ENCODE peak calls at places on chromosomes 7 and 10, in five cellular contexts. Q, C, U, O and D are unnamed samples.
A peak's percentile ranks its signal among the peaks of the same experiment; 100 is the strongest.

GRCh38 chr7:128974241-128974934 is 36.7 kb downstream of the IRF5 start:
- DNase-seq in U (no peak), Q (no peak), O (peak; percentile 80), C (no peak), D (no peak)

GRCh38 chr7:26843696-26844095 is 20.7 kb downstream of the SKAP2 start:
- DNase-seq in O (peak; percentile 20), Q (no peak), U (no peak), C (no peak), D (no peak)

GRCh38 chr10:63630928-63631685 is 109.9 kb downstream of the REEP3 start:
- DNase-seq in C (no peak), Q (no peak), O (peak; percentile 95), U (no peak), D (no peak)

GRCh38 chr7:99709260-99709659 is 25.7 kb downstream of the CYP3A7 start:
- DNase-seq in C (no peak), Q (no peak), U (no peak), O (no peak), D (no peak)

GRCh38 chr7:75017832-75018231 is 53.3 kb downstream of the CASTOR2 start:
- DNase-seq in O (no peak), U (no peak), C (no peak), Q (no peak), D (no peak)

GRCh38 chr7:140304071-140304799 is 94.1 kb downstream of the SLC37A3 start:
- DNase-seq in O (peak; percentile 37), Q (no peak), U (peak; percentile 61), C (no peak), D (no peak)

GRCh38 chr7:19290066-19290465 is 144.8 kb upstream of the FERD3L start:
- DNase-seq in C (no peak), Q (no peak), U (no peak), O (no peak), D (no peak)

GRCh38 chr7:55271069-55271468 is 94.1 kb upstream of the LANCL2 start:
- DNase-seq in Q (no peak), C (no peak), U (no peak), O (peak; percentile 40), D (no peak)

GRCh38 chr10:98446121-98446655 is 547 bp downstream of the HPS1 start:
- DNase-seq in Q (peak; percentile 50), U (peak; percentile 48), O (peak; percentile 23), C (peak; percentile 43), D (no peak)

GRCh38 chr7:115749924-115750323 is 280.6 kb downstream of the TFEC start:
- DNase-seq in C (no peak), O (peak; percentile 3), Q (no peak), U (no peak), D (no peak)

GRCh38 chr10:124748953-124749645 is 4.9 kb upstream of the FAM53B start:
- DNase-seq in U (peak; percentile 64), Q (no peak), C (no peak), O (no peak), D (no peak)

GRCh38 chr7:129664029-129665012 is 52.8 kb downstream of the NRF1 start:
- DNase-seq in U (peak; percentile 71), C (no peak), O (peak; percentile 85), Q (no peak), D (no peak)

GRCh38 chr7:99389772-99390171 is 15.2 kb downstream of the ARPC1B start:
- DNase-seq in Q (no peak), O (no peak), C (no peak), U (no peak), D (no peak)

GRCh38 chr7:76108540-76109233 is 60.8 kb downstream of the MDH2 start:
- DNase-seq in C (no peak), O (peak; percentile 35), U (no peak), Q (peak; percentile 28), D (no peak)

GRCh38 chr7:1318661-1319060 is 86.0 kb downstream of the UNCX start:
- DNase-seq in U (no peak), Q (no peak), C (no peak), O (no peak), D (peak; percentile 40)

GRCh38 chr7:25830986-25831558 is 320.9 kb upstream of the NFE2L3 start:
- DNase-seq in C (no peak), O (no peak), Q (no peak), U (no peak), D (no peak)

GRCh38 chr10:15180736-15181135 is 12.2 kb upstream of the NMT2 start:
- DNase-seq in O (peak; percentile 73), U (no peak), C (no peak), Q (no peak), D (no peak)

GRCh38 chr10:2949948-2950354 is 117.4 kb upstream of the PFKP start:
- DNase-seq in O (no peak), C (no peak), U (peak; percentile 28), Q (no peak), D (no peak)

GRCh38 chr10:11881477-11882417 is 58.6 kb downstream of the PROSER2 start:
- DNase-seq in U (no peak), Q (no peak), O (no peak), C (no peak), D (no peak)

GRCh38 chr7:149196705-149197171 is 1.4 kb downstream of the ZNF282 start:
- DNase-seq in Q (no peak), C (no peak), U (no peak), O (no peak), D (no peak)

GRCh38 chr10:110876000-110876399 is 4.3 kb downstream of the PDCD4 start:
- DNase-seq in C (no peak), U (no peak), O (no peak), Q (no peak), D (no peak)

GRCh38 chr7:85457911-85458310 is 271.1 kb upstream of the SEMA3D start:
- DNase-seq in O (no peak), Q (no peak), U (no peak), C (no peak), D (no peak)

GRCh38 chr7:21603477-21603876 is 60.6 kb downstream of the DNAH11 start:
- DNase-seq in U (no peak), Q (no peak), O (no peak), C (no peak), D (no peak)

GRCh38 chr7:132380065-132380464 is 196.2 kb downstream of the PLXNA4 start:
- DNase-seq in C (no peak), U (no peak), O (peak; percentile 92), Q (peak; percentile 46), D (no peak)

GRCh38 chr10:35386594-35387174 is 50.4 kb downstream of the CCNY start:
- DNase-seq in O (peak; percentile 82), C (no peak), Q (no peak), U (no peak), D (no peak)

GRCh38 chr7:138954545-138955475 is 26.4 kb downstream of the KIAA1549 start:
- DNase-seq in O (no peak), Q (no peak), C (no peak), U (no peak), D (no peak)

GRCh38 chr7:63953181-63953580 is 45.5 kb upstream of the ZNF722 start:
- DNase-seq in U (no peak), O (no peak), Q (no peak), C (no peak), D (no peak)

GRCh38 chr7:132030161-132030568 is 473.7 kb upstream of the PODXL start:
- DNase-seq in O (peak; percentile 16), Q (no peak), C (no peak), U (no peak), D (no peak)

GRCh38 chr7:29609162-29610030 is 45.8 kb downstream of the PRR15 start:
- DNase-seq in U (peak; percentile 20), C (no peak), O (peak; percentile 55), Q (no peak), D (no peak)

GRCh38 chr10:31942892-31943291 is 14.3 kb upstream of the ARHGAP12 start:
- DNase-seq in U (no peak), C (no peak), O (no peak), Q (no peak), D (no peak)

GRCh38 chr7:129840757-129841156 is 112.0 kb downstream of the UBE2H start:
- DNase-seq in Q (no peak), C (no peak), O (peak; percentile 72), U (no peak), D (no peak)

GRCh38 chr7:96178581-96178980 is 143.3 kb downstream of the SLC25A13 start:
- DNase-seq in Q (no peak), O (no peak), C (no peak), U (no peak), D (no peak)

GRCh38 chr10:44263771-44264170 is 121.1 kb downstream of the CXCL12 start:
- DNase-seq in C (no peak), Q (no peak), O (no peak), U (no peak), D (no peak)

GRCh38 chr7:90167361-90167760 is 13.1 kb downstream of the STEAP1 start:
- DNase-seq in O (no peak), U (no peak), Q (no peak), C (no peak), D (no peak)

GRCh38 chr7:100641860-100642533 is 645 bp upstream of the TFR2 start:
- DNase-seq in Q (no peak), C (no peak), O (no peak), U (no peak), D (no peak)

GRCh38 chr7:117401293-117402002 is 25.8 kb downstream of the ASZ1 start:
- DNase-seq in C (no peak), O (peak; percentile 20), U (no peak), Q (no peak), D (no peak)
- TF ChIP-seq CTCF in C (no peak), O (peak; percentile 40), U (peak; percentile 20), Q (no peak), D (no peak)

GRCh38 chr10:104415526-104416165 is 62.0 kb downstream of the CFAP58 start:
- DNase-seq in O (no peak), U (no peak), Q (no peak), C (no peak), D (no peak)
- TF ChIP-seq CTCF in O (no peak), U (no peak), Q (no peak), C (no peak), D (no peak)

GRCh38 chr10:52455095-52455494 is 141.0 kb downstream of the DKK1 start:
- DNase-seq in Q (no peak), O (no peak), U (no peak), C (no peak), D (no peak)
- TF ChIP-seq CTCF in Q (no peak), O (no peak), U (no peak), C (no peak), D (no peak)

GRCh38 chr10:88851706-88852105 is at the start of gene ANKRD22:
- DNase-seq in U (no peak), C (no peak), Q (no peak), O (peak; percentile 74), D (peak; percentile 64)
- TF ChIP-seq CTCF in U (no peak), C (no peak), Q (no peak), O (no peak), D (no peak)

GRCh38 chr10:132948351-132948750 is 6.0 kb upstream of the CFAP46 start:
- DNase-seq in O (no peak), Q (no peak), U (no peak), C (no peak), D (no peak)
- TF ChIP-seq CTCF in O (no peak), Q (no peak), U (no peak), C (no peak), D (no peak)

DNA sequence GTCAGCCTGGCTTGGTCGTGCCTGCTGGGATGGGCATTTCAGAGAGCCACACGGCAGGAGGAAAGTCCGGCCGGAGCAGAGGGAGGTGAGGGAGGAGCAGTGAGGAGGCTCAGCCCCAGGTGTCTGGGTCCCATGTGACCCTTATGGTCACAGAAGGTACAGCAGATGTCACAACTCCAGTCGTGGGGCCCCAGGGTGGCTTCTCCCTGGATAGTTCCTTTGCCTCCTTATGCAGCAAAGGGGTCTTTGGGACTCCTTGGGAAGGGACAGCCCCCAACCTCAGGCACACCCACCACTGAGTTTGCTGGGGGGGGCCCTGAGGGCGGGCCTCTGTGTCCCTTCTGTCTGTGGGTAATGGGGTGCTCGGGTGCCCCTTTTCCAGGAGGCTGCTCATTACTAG is 19.6 kb upstream of the PRKAG2 start:
- DNase-seq in U (no peak), C (no peak), O (no peak), Q (no peak), D (no peak)
- TF ChIP-seq CTCF in U (no peak), C (no peak), O (no peak), Q (no peak), D (no peak)